ENCODE peak calls at places on chromosomes 11 and 22, in five cellular contexts. One of them, this sample, is unnamed.

GRCh38 chr22:39518996-39519680 is 1.2 kb upstream of the ATF4 start:
- DNase-seq in tibial artery: no peak
- DNase-seq in cardiac fibroblast: peak
- DNase-seq in colonic mucosa: peak
- DNase-seq in myocyte: peak
- DNase-seq in this sample: no peak

GRCh38 chr11:22491826-22492225 is 133.8 kb downstream of the FANCF start:
- DNase-seq in tibial artery: no peak
- DNase-seq in cardiac fibroblast: no peak
- DNase-seq in colonic mucosa: no peak
- DNase-seq in myocyte: no peak
- DNase-seq in this sample: no peak

GRCh38 chr22:43412808-43413785 is 1.3 kb downstream of the MPPED1 start:
- DNase-seq in tibial artery: no peak
- DNase-seq in cardiac fibroblast: no peak
- DNase-seq in colonic mucosa: no peak
- DNase-seq in myocyte: no peak
- DNase-seq in this sample: no peak

GRCh38 chr11:35295751-35296150 is 123.6 kb downstream of the SLC1A2 start:
- DNase-seq in tibial artery: no peak
- DNase-seq in cardiac fibroblast: no peak
- DNase-seq in colonic mucosa: no peak
- DNase-seq in myocyte: no peak
- DNase-seq in this sample: no peak

GRCh38 chr11:100810666-100811065 is 123.6 kb downstream of the ARHGAP42 start:
- DNase-seq in tibial artery: no peak
- DNase-seq in cardiac fibroblast: no peak
- DNase-seq in colonic mucosa: no peak
- DNase-seq in myocyte: no peak
- DNase-seq in this sample: no peak

GRCh38 chr22:49753961-49754673 is 73.6 kb downstream of the BRD1 start:
- DNase-seq in tibial artery: peak
- DNase-seq in cardiac fibroblast: no peak
- DNase-seq in colonic mucosa: no peak
- DNase-seq in myocyte: no peak
- DNase-seq in this sample: no peak

GRCh38 chr22:22881116-22882032 is 6.2 kb upstream of the IGLL5 start:
- DNase-seq in tibial artery: no peak
- DNase-seq in cardiac fibroblast: no peak
- DNase-seq in colonic mucosa: no peak
- DNase-seq in myocyte: no peak
- DNase-seq in this sample: no peak

GRCh38 chr11:37504925-37505324 is 906.9 kb upstream of the RAG2 start:
- DNase-seq in tibial artery: no peak
- DNase-seq in cardiac fibroblast: peak
- DNase-seq in colonic mucosa: no peak
- DNase-seq in myocyte: peak
- DNase-seq in this sample: peak

GRCh38 chr22:45353816-45354215 is 44.1 kb downstream of the FAM118A start:
- DNase-seq in tibial artery: no peak
- DNase-seq in cardiac fibroblast: no peak
- DNase-seq in colonic mucosa: no peak
- DNase-seq in myocyte: no peak
- DNase-seq in this sample: no peak

GRCh38 chr22:48894804-48895250 is 932.8 kb downstream of the BRD1 start:
- DNase-seq in tibial artery: no peak
- DNase-seq in cardiac fibroblast: no peak
- DNase-seq in colonic mucosa: peak
- DNase-seq in myocyte: no peak
- DNase-seq in this sample: no peak

GRCh38 chr22:20267441-20268288 is 453 bp downstream of the RTN4R start:
- DNase-seq in tibial artery: no peak
- DNase-seq in cardiac fibroblast: no peak
- DNase-seq in colonic mucosa: peak
- DNase-seq in myocyte: no peak
- DNase-seq in this sample: no peak

GRCh38 chr22:29883831-29884139 is 811 bp downstream of the MTMR3 start:
- DNase-seq in tibial artery: no peak
- DNase-seq in cardiac fibroblast: peak
- DNase-seq in colonic mucosa: no peak
- DNase-seq in myocyte: no peak
- DNase-seq in this sample: no peak

GRCh38 chr11:35116245-35116644 is 22.7 kb upstream of the CD44 start:
- DNase-seq in tibial artery: no peak
- DNase-seq in cardiac fibroblast: peak
- DNase-seq in colonic mucosa: no peak
- DNase-seq in myocyte: peak
- DNase-seq in this sample: no peak

GRCh38 chr11:11148104-11148509 is 204.9 kb downstream of the CSNK2A3 start:
- DNase-seq in tibial artery: peak
- DNase-seq in cardiac fibroblast: peak
- DNase-seq in colonic mucosa: no peak
- DNase-seq in myocyte: peak
- DNase-seq in this sample: peak

GRCh38 chr11:114953039-114953438 is 274.7 kb downstream of the NXPE2 start:
- DNase-seq in tibial artery: no peak
- DNase-seq in cardiac fibroblast: no peak
- DNase-seq in colonic mucosa: no peak
- DNase-seq in myocyte: no peak
- DNase-seq in this sample: no peak

GRCh38 chr22:43533131-43533530 is 121.3 kb downstream of the MPPED1 start:
- DNase-seq in tibial artery: peak
- DNase-seq in cardiac fibroblast: no peak
- DNase-seq in colonic mucosa: no peak
- DNase-seq in myocyte: no peak
- DNase-seq in this sample: no peak

This sample was measured in amniotic epithelial cell.